ENCODE peak calls at places on chromosomes 16 and 17, in ten cellular contexts. W is AG09319; U is anterior cingulate cortex; F is endothelial cell of umbilical vein; Q is T-cell; J is sigmoid colon; T is NCI-H2107; L is ascending aorta; S is putamen; M is activated naive CD4-positive, alpha-beta T cell. N is an unnamed sample.

GRCh38 chr16:15650698-15651161 is 685 bp downstream of the NDE1 start:
- DNase-seq in T (no peak), S (no peak), M (no peak), Q (peak), F (peak), U (no peak), J (no peak), W (no peak), L (no peak), N (peak)

GRCh38 chr16:54672500-54672899 is 258.2 kb upstream of the IRX5 start:
- DNase-seq in S (no peak), U (no peak), F (no peak), Q (no peak), L (no peak), T (no peak), J (no peak), W (no peak), M (no peak), N (no peak)

GRCh38 chr16:30523768-30524574 is 2.4 kb downstream of the ZNF768 start:
- DNase-seq in W (no peak), U (no peak), F (no peak), T (no peak), S (no peak), L (no peak), J (no peak), M (no peak), Q (no peak), N (no peak)

GRCh38 chr17:42775534-42776098 is 2.4 kb downstream of the VPS25 start:
- DNase-seq in Q (no peak), T (no peak), W (no peak), F (peak), U (no peak), M (no peak), S (no peak), L (no peak), J (no peak), N (no peak)

GRCh38 chr16:67537636-67538591 is 9.3 kb downstream of the RIPOR1 start:
- DNase-seq in Q (peak), U (no peak), M (no peak), W (no peak), T (no peak), S (no peak), F (peak), J (peak), L (no peak), N (no peak)

GRCh38 chr17:65638221-65638940 is 76.9 kb upstream of the AXIN2 start:
- DNase-seq in F (no peak), M (no peak), T (peak), S (no peak), L (no peak), Q (no peak), W (peak), U (no peak), J (no peak), N (no peak)

GRCh38 chr16:51388516-51388951 is 237.5 kb upstream of the SALL1 start:
- DNase-seq in F (no peak), M (no peak), T (no peak), L (no peak), U (no peak), W (no peak), S (peak), J (no peak), Q (no peak), N (no peak)

GRCh38 chr16:5918553-5919127 is 821.0 kb upstream of the EEF2KMT start:
- DNase-seq in Q (no peak), M (no peak), U (no peak), S (no peak), L (no peak), T (no peak), W (no peak), J (no peak), F (no peak), N (no peak)

GRCh38 chr17:45228985-45229517 is 7.4 kb downstream of the FMNL1 start:
- DNase-seq in J (peak), F (no peak), L (peak), T (no peak), M (peak), S (peak), Q (peak), W (peak), U (peak), N (peak)

GRCh38 chr17:32519769-32520701 is 33.2 kb downstream of the CDK5R1 start:
- DNase-seq in W (no peak), F (peak), Q (peak), U (no peak), S (peak), T (no peak), M (no peak), J (peak), L (no peak), N (no peak)

GRCh38 chr16:55528974-55529373 is 20.1 kb downstream of the LPCAT2 start:
- DNase-seq in T (no peak), F (peak), W (no peak), M (no peak), J (no peak), Q (no peak), U (no peak), S (no peak), L (no peak), N (no peak)

GRCh38 chr17:79645022-79645776 is 34.3 kb upstream of the RBFOX3 start:
- DNase-seq in S (no peak), M (no peak), U (no peak), T (no peak), W (no peak), L (no peak), J (peak), F (no peak), Q (no peak), N (no peak)

GRCh38 chr17:11514981-11515680 is 83.1 kb upstream of the DNAH9 start:
- DNase-seq in T (no peak), L (no peak), J (no peak), Q (no peak), M (no peak), S (no peak), W (no peak), F (no peak), U (no peak), N (no peak)

GRCh38 chr17:34884597-34884996 is 76.7 kb downstream of the CCT6B start:
- DNase-seq in J (no peak), Q (no peak), L (no peak), W (no peak), F (no peak), M (no peak), U (no peak), T (no peak), S (no peak), N (no peak)

GRCh38 chr17:58322581-58323419 is 5.8 kb downstream of the TSPOAP1 start:
- DNase-seq in Q (no peak), S (no peak), M (no peak), L (no peak), J (no peak), U (no peak), W (no peak), T (no peak), F (no peak), N (no peak)